ENCODE peak calls at places on chromosome 22, in six cellular contexts. One of them, this sample, is unnamed.
A peak's percentile ranks its signal among the peaks of the same experiment; 100 is the strongest.

GRCh38 chr22:50151571-50152537 is 18.7 kb upstream of the PANX2 start:
- DNase-seq in activated CD4-positive, alpha-beta T cell treated with anti-CD3 and anti-CD28 coated beads, Interleukin-2, amount 50 U/mL, for 1 hour: no peak
- DNase-seq in uterus: no peak
- DNase-seq in HFFc6: no peak
- DNase-seq in pancreas: no peak
- DNase-seq in aorta: no peak
- DNase-seq in this sample: no peak

GRCh38 chr22:49473286-49473685 is 354.4 kb downstream of the BRD1 start:
- DNase-seq in activated CD4-positive, alpha-beta T cell treated with anti-CD3 and anti-CD28 coated beads, Interleukin-2, amount 50 U/mL, for 1 hour: no peak
- DNase-seq in uterus: no peak
- DNase-seq in HFFc6: no peak
- DNase-seq in pancreas: no peak
- DNase-seq in aorta: no peak
- DNase-seq in this sample: no peak

GRCh38 chr22:27206001-27206746 is 548.8 kb downstream of the MIAT start:
- DNase-seq in activated CD4-positive, alpha-beta T cell treated with anti-CD3 and anti-CD28 coated beads, Interleukin-2, amount 50 U/mL, for 1 hour: no peak
- DNase-seq in uterus: no peak
- DNase-seq in HFFc6: no peak
- DNase-seq in pancreas: no peak
- DNase-seq in aorta: no peak
- DNase-seq in this sample: no peak

GRCh38 chr22:37018086-37018814 is 997 bp downstream of the TST start:
- DNase-seq in activated CD4-positive, alpha-beta T cell treated with anti-CD3 and anti-CD28 coated beads, Interleukin-2, amount 50 U/mL, for 1 hour: no peak
- DNase-seq in uterus: no peak
- DNase-seq in HFFc6: no peak
- DNase-seq in pancreas: no peak
- DNase-seq in aorta: no peak
- DNase-seq in this sample: no peak

GRCh38 chr22:48890693-48891554 is 936.7 kb downstream of the BRD1 start:
- DNase-seq in activated CD4-positive, alpha-beta T cell treated with anti-CD3 and anti-CD28 coated beads, Interleukin-2, amount 50 U/mL, for 1 hour: no peak
- DNase-seq in uterus: no peak
- DNase-seq in HFFc6: no peak
- DNase-seq in pancreas: no peak
- DNase-seq in aorta: no peak
- DNase-seq in this sample: no peak

GRCh38 chr22:49960967-49961600 is 512 bp downstream of the PIM3 start:
- DNase-seq in activated CD4-positive, alpha-beta T cell treated with anti-CD3 and anti-CD28 coated beads, Interleukin-2, amount 50 U/mL, for 1 hour: no peak
- DNase-seq in uterus: peak; percentile 41
- DNase-seq in HFFc6: no peak
- DNase-seq in pancreas: peak; percentile 79
- DNase-seq in aorta: peak; percentile 69
- DNase-seq in this sample: peak; percentile 55

GRCh38 chr22:43009444-43009843 is 5.5 kb downstream of the PACSIN2 start:
- DNase-seq in activated CD4-positive, alpha-beta T cell treated with anti-CD3 and anti-CD28 coated beads, Interleukin-2, amount 50 U/mL, for 1 hour: no peak
- DNase-seq in uterus: no peak
- DNase-seq in HFFc6: no peak
- DNase-seq in pancreas: no peak
- DNase-seq in aorta: peak; percentile 17
- DNase-seq in this sample: no peak

GRCh38 chr22:26535499-26535898 is 23.2 kb upstream of the TFIP11 start:
- DNase-seq in activated CD4-positive, alpha-beta T cell treated with anti-CD3 and anti-CD28 coated beads, Interleukin-2, amount 50 U/mL, for 1 hour: no peak
- DNase-seq in uterus: no peak
- DNase-seq in HFFc6: no peak
- DNase-seq in pancreas: no peak
- DNase-seq in aorta: no peak
- DNase-seq in this sample: no peak

GRCh38 chr22:32380991-32381390 is 23.3 kb downstream of the RFPL3 start:
- DNase-seq in activated CD4-positive, alpha-beta T cell treated with anti-CD3 and anti-CD28 coated beads, Interleukin-2, amount 50 U/mL, for 1 hour: no peak
- DNase-seq in uterus: no peak
- DNase-seq in HFFc6: no peak
- DNase-seq in pancreas: no peak
- DNase-seq in aorta: no peak
- DNase-seq in this sample: no peak

GRCh38 chr22:33875316-33875715 is 45.0 kb downstream of the LARGE1 start:
- DNase-seq in activated CD4-positive, alpha-beta T cell treated with anti-CD3 and anti-CD28 coated beads, Interleukin-2, amount 50 U/mL, for 1 hour: no peak
- DNase-seq in uterus: no peak
- DNase-seq in HFFc6: no peak
- DNase-seq in pancreas: no peak
- DNase-seq in aorta: no peak
- DNase-seq in this sample: no peak

GRCh38 chr22:31082606-31083376 is 1.7 kb downstream of the SMTN start:
- DNase-seq in activated CD4-positive, alpha-beta T cell treated with anti-CD3 and anti-CD28 coated beads, Interleukin-2, amount 50 U/mL, for 1 hour: peak; percentile 45
- DNase-seq in uterus: peak; percentile 81
- DNase-seq in HFFc6: peak; percentile 58
- DNase-seq in pancreas: peak; percentile 75
- DNase-seq in aorta: peak; percentile 87
- DNase-seq in this sample: peak; percentile 89

GRCh38 chr22:49308300-49308699 is 519.4 kb downstream of the BRD1 start:
- DNase-seq in activated CD4-positive, alpha-beta T cell treated with anti-CD3 and anti-CD28 coated beads, Interleukin-2, amount 50 U/mL, for 1 hour: no peak
- DNase-seq in uterus: no peak
- DNase-seq in HFFc6: no peak
- DNase-seq in pancreas: peak; percentile 14
- DNase-seq in aorta: no peak
- DNase-seq in this sample: no peak

This sample was measured in transverse colon.